ENCODE peak calls at places on chromosome X, in ten cellular contexts. S, E, W, O, Z, C, H, B, A and L are unnamed samples.

GRCh38 chrX:9845574-9845948 is 59.3 kb downstream of the SHROOM2 start:
- DNase-seq in S (no peak), E (no peak), W (no peak), O (peak; percentile 80), Z (no peak), C (no peak), H (no peak), B (no peak), A (no peak), L (no peak)

GRCh38 chrX:42714981-42715688 is 62.8 kb downstream of the PPP1R2C start:
- DNase-seq in S (no peak), E (no peak), W (no peak), O (peak; percentile 14), Z (peak; percentile 53), C (peak; percentile 30), H (peak; percentile 46), B (peak; percentile 9), A (peak; percentile 79), L (peak; percentile 40)

GRCh38 chrX:33149085-33149484 is 62.3 kb downstream of the DMD start:
- DNase-seq in S (no peak), E (no peak), W (no peak), O (no peak), Z (no peak), C (no peak), H (no peak), B (no peak), A (no peak), L (no peak)

GRCh38 chrX:13721819-13722527 is 12.4 kb downstream of the TRAPPC2 start:
- DNase-seq in S (no peak), E (no peak), W (no peak), O (no peak), Z (no peak), C (no peak), H (no peak), B (no peak), A (no peak), L (no peak)

GRCh38 chrX:30627818-30628652 is 25.2 kb upstream of the GK start:
- DNase-seq in S (no peak), E (no peak), W (no peak), O (peak; percentile 88), Z (peak; percentile 25), C (no peak), H (no peak), B (no peak), A (no peak), L (no peak)

GRCh38 chrX:10173331-10173900 is 16.6 kb downstream of the CLCN4 start:
- DNase-seq in S (no peak), E (no peak), W (peak; percentile 55), O (no peak), Z (peak; percentile 15), C (peak; percentile 48), H (no peak), B (no peak), A (peak; percentile 35), L (no peak)

GRCh38 chrX:155888139-155888538 is 7.0 kb downstream of the VAMP7 start:
- DNase-seq in S (no peak), E (no peak), W (no peak), O (no peak), Z (no peak), C (no peak), H (no peak), B (no peak), A (no peak), L (no peak)

GRCh38 chrX:129831486-129831885 is 12.2 kb downstream of the ZDHHC9 start:
- DNase-seq in S (peak; percentile 35), E (no peak), W (peak; percentile 4), O (no peak), Z (no peak), C (no peak), H (no peak), B (no peak), A (no peak), L (no peak)

GRCh38 chrX:13287816-13288215 is 32.0 kb downstream of the ATXN3L start:
- DNase-seq in S (no peak), E (no peak), W (no peak), O (no peak), Z (no peak), C (no peak), H (no peak), B (no peak), A (no peak), L (no peak)

GRCh38 chrX:24760601-24761000 is 66.9 kb downstream of the POLA1 start:
- DNase-seq in S (no peak), E (no peak), W (no peak), O (no peak), Z (no peak), C (no peak), H (no peak), B (no peak), A (no peak), L (no peak)

GRCh38 chrX:97474933-97475332 is 591.2 kb downstream of the RPA4 start:
- DNase-seq in S (no peak), E (no peak), W (no peak), O (no peak), Z (no peak), C (no peak), H (no peak), B (no peak), A (no peak), L (no peak)

DNA sequence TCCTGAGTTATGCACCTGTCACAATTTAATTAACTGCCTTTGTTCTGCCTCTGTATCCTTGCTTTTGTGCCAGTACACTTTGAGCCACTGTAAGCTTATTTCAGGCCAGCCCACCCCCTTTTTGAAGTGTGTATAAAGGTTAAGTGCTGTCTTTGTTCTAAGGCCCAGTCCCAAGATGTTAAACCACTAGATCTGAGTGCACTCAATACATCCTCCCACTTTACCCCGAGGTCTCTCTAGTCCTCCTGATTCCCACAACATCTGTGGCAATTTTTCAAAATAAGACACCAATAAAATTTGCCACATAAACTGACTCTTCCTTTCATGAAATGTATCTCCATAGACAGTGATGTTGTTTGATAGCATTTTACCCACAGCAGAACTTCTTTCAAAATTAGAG is 124.1 kb upstream of the SPIN4 start:
- DNase-seq in S (no peak), E (no peak), W (no peak), O (no peak), Z (no peak), C (no peak), H (no peak), B (no peak), A (no peak), L (no peak)
- H3K9me3 ChIP-seq in S (no peaks in the 10 kb centered on the region), E (no peaks in the 10 kb centered on the region), W (peaks cover 46% of the 10 kb centered on the region), O (peaks cover 14% of the 10 kb centered on the region), Z (peaks cover 4% of the 10 kb centered on the region), C (peaks cover 27% of the 10 kb centered on the region), H (no peaks in the 10 kb centered on the region), B (peaks cover 3% of the 10 kb centered on the region), A (peaks cover 77% of the 10 kb centered on the region), L (no peaks in the 10 kb centered on the region)

DNA sequence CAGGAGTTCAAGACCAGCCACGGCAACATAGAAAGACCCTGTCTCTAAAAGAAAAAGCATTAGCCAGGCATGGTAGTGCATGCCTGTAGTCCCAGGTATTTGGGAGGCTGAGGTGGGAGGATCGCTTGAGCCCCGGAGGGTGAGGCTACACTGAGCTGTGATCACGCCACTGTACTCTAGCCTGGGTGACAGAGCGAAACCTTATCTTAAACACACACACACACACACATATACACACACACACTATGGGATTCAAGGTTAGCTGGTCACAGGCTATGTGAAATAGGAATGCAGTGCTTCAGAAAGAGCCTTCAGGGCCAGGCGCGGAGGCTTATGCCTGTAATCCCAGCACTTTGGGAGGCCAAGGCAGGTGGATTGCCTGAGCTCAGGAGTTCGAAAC is 23.5 kb downstream of the NLGN3 start:
- DNase-seq in S (no peak), E (no peak), W (no peak), O (peak; percentile 24), Z (no peak), C (no peak), H (no peak), B (no peak), A (no peak), L (no peak)
- H3K27ac ChIP-seq in S (no peak overlapping the region), E (no peak overlapping the region), W (no peak overlapping the region), O (no peak overlapping the region), Z (no peak overlapping the region), C (no peak overlapping the region), H (no peak overlapping the region), B (no peak overlapping the region), A (no peak overlapping the region), L (no peak overlapping the region)

GRCh38 chrX:2498781-2499302 is 1.9 kb downstream of the DHRSX start:
- DNase-seq in S (no peak), E (no peak), W (peak; percentile 41), O (peak; percentile 65), Z (peak; percentile 62), C (peak; percentile 42), H (no peak), B (peak; percentile 50), A (peak; percentile 8), L (no peak)

GRCh38 chrX:2500681-2501151 is at the start of the genes DHRSX and ZBED1:
- DNase-seq in S (no peak), E (no peak), W (peak; percentile 43), O (no peak), Z (peak; percentile 27), C (no peak), H (no peak), B (peak; percentile 18), A (peak; percentile 51), L (peak; percentile 38)

GRCh38 chrX:2500091-2500680 is 590 bp downstream of the DHRSX start:
- DNase-seq in S (no peak), E (no peak), W (peak; percentile 43), O (peak; percentile 18), Z (peak; percentile 57), C (peak; percentile 28), H (peak; percentile 27), B (peak; percentile 44), A (peak; percentile 30), L (no peak)

GRCh38 chrX:2497961-2498780 is 2.6 kb downstream of the DHRSX start:
- DNase-seq in S (no peak), E (no peak), W (no peak), O (peak; percentile 97), Z (peak; percentile 82), C (no peak), H (no peak), B (peak; percentile 63), A (peak; percentile 41), L (no peak)

DNA sequence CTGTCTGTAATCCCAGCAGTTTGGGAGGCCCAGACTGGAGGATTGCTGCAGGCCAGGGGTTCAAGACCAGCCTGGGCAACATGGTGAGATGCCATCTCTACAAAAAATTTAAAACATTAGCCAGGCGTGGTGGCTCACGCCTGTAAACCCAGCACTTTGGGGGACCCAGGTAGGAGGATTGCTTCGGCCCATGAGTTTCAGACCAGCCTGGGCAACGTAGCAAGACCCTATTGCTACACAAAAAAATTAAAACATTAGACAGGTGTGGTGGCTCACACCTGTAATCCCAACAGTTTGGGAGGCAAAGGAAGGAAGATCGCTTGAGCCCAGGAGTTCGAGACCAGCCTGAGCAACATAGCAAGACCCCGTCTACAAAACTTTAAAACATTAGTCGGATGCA is 1.3 kb downstream of the DHRSX start:
- DNase-seq in S (no peak), E (no peak), W (no peak), O (no peak), Z (no peak), C (no peak), H (no peak), B (no peak), A (peak; percentile 13), L (no peak)
- H3K4me3 ChIP-seq in S (peak overlapping the region; percentile 69), E (peak overlapping the region; percentile 78), W (peak overlapping the region; percentile 81), O (peak overlapping the region; percentile 99), Z (peak overlapping the region; percentile 98), C (peak overlapping the region; percentile 97), H (peak overlapping the region; percentile 88), B (peak overlapping the region; percentile 83), A (peak overlapping the region; percentile 89), L (no peak overlapping the region)

DNA sequence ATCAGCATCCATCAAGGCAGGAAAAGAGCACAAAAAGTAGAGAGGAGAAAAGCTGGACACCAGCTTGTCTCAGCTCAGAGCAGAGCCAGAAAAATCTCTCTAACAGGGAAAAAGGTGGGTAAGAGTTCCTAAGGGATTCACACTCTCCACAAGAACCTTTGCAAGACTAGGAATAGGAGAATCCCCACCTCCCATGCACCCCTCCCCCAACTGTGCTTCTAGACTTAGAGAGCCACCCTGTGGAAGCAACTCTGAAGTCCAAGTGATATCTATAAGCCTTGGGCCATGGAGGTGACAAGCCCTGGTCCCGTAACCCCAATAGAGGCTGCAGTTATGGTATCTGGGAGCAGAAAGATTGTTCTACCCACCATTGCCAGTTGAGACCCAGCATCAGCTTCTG is 267.6 kb upstream of the MTMR8 start:
- DNase-seq in S (no peak), E (no peak), W (no peak), O (no peak), Z (no peak), C (no peak), H (no peak), B (no peak), A (no peak), L (no peak)
- H3K9me3 ChIP-seq in S (no peaks in the 10 kb centered on the region), E (no peaks in the 10 kb centered on the region), W (peaks cover 17% of the 10 kb centered on the region), O (no peaks in the 10 kb centered on the region), Z (no peaks in the 10 kb centered on the region), C (peaks cover 22% of the 10 kb centered on the region), H (no peaks in the 10 kb centered on the region), B (no peaks in the 10 kb centered on the region), A (peaks cover 36% of the 10 kb centered on the region), L (no peaks in the 10 kb centered on the region)